ENCODE peak calls at places on chromosomes 5 and 9, in ten cellular contexts. Q is HEK293T; G is epithelial cell of prostate; L is HS-5; A is NCI-H82; C is effector memory CD8-positive, alpha-beta T cell; M is NCI-H1092 treated with DMSO at 0.1 percent for 48 hours; F is stimulated activated CD4-positive, alpha-beta T cell treated with anti-CD3 and anti-CD28 coated beads, Interleukin-2, amount 100 ng/mL, for 24 hours; R is RWPE1; I is ureter. T is an unnamed sample.
A peak's percentile ranks its signal among the peaks of the same experiment; 100 is the strongest.

GRCh38 chr9:4929917-4930316 is 55.2 kb upstream of the JAK2 start:
- DNase-seq in R (no peak), C (no peak), I (no peak), L (no peak), Q (no peak), M (no peak), F (no peak), A (no peak), G (no peak), T (no peak)

GRCh38 chr5:149310947-149311675 is 34.2 kb upstream of the GRPEL2 start:
- DNase-seq in L (no peak), A (peak; percentile 96), M (no peak), Q (no peak), I (no peak), G (no peak), R (peak; percentile 26), C (no peak), F (no peak), T (no peak)

GRCh38 chr5:115573133-115573532 is 28.6 kb upstream of the FEM1C start:
- DNase-seq in I (no peak), L (peak; percentile 70), F (no peak), G (no peak), R (no peak), C (no peak), A (no peak), Q (no peak), M (no peak), T (no peak)

GRCh38 chr9:74037274-74037673 is 459.9 kb upstream of the RORB start:
- DNase-seq in L (no peak), R (no peak), F (no peak), M (no peak), A (no peak), Q (no peak), G (no peak), C (no peak), I (no peak), T (no peak)

GRCh38 chr5:72380491-72381274 is 60.5 kb downstream of the PTCD2 start:
- DNase-seq in M (no peak), C (no peak), G (no peak), I (no peak), F (no peak), R (no peak), A (no peak), Q (no peak), L (no peak), T (no peak)

GRCh38 chr9:1071730-1072129 is 21.6 kb downstream of the DMRT2 start:
- DNase-seq in R (no peak), C (no peak), A (no peak), F (no peak), L (no peak), G (peak; percentile 39), Q (no peak), I (peak; percentile 57), M (no peak), T (peak; percentile 85)

GRCh38 chr9:133537257-133537656 is 2.8 kb downstream of the ADAMTSL2 start:
- DNase-seq in G (no peak), C (no peak), R (no peak), F (no peak), A (no peak), I (no peak), M (no peak), L (no peak), Q (no peak), T (no peak)

GRCh38 chr9:99588747-99589146 is 232.9 kb upstream of the NR4A3 start:
- DNase-seq in Q (no peak), F (no peak), I (no peak), R (no peak), L (no peak), G (no peak), A (no peak), M (no peak), C (no peak), T (no peak)

GRCh38 chr9:113934826-113935676 is 58.9 kb downstream of the ZNF618 start:
- DNase-seq in M (no peak), Q (no peak), G (no peak), C (no peak), L (no peak), R (no peak), F (no peak), A (peak; percentile 80), I (no peak), T (no peak)

GRCh38 chr5:117800261-117800660 is 1188.1 kb downstream of the DTWD2 start:
- DNase-seq in L (no peak), R (no peak), I (no peak), C (no peak), Q (no peak), M (no peak), G (no peak), F (no peak), A (no peak), T (no peak)

GRCh38 chr5:151121652-151122051 is 35.9 kb downstream of the ANXA6 start:
- DNase-seq in Q (no peak), F (no peak), G (no peak), M (no peak), L (no peak), C (no peak), I (no peak), R (no peak), A (no peak), T (no peak)

GRCh38 chr5:112174959-112175594 is 244.0 kb downstream of the EPB41L4A start:
- DNase-seq in R (peak; percentile 69), I (no peak), C (peak; percentile 21), L (no peak), F (no peak), Q (peak; percentile 55), A (peak; percentile 81), M (peak; percentile 57), G (no peak), T (no peak)

T was measured in transverse colon.